ENCODE peak calls at places on chromosome 13, in five cellular contexts. One of them, this sample, is unnamed.

GRCh38 chr13:33349996-33350826 is 64.7 kb upstream of the STARD13 start:
- DNase-seq in activated CD4-positive, alpha-beta T cell treated with anti-CD3 and anti-CD28 coated beads, Interleukin-2, amount 50 U/mL, for 48 hours: no peak
- DNase-seq in HFFc6: no peak
- DNase-seq in EL: peak; percentile 56
- DNase-seq in LHCN-M2: peak; percentile 45
- DNase-seq in this sample: no peak

GRCh38 chr13:96988441-96988840 is 5.8 kb downstream of the OXGR1 start:
- DNase-seq in activated CD4-positive, alpha-beta T cell treated with anti-CD3 and anti-CD28 coated beads, Interleukin-2, amount 50 U/mL, for 48 hours: no peak
- DNase-seq in HFFc6: no peak
- DNase-seq in EL: no peak
- DNase-seq in LHCN-M2: no peak
- DNase-seq in this sample: no peak

GRCh38 chr13:20360041-20360491 is 127.9 kb upstream of the GJB6 start:
- DNase-seq in activated CD4-positive, alpha-beta T cell treated with anti-CD3 and anti-CD28 coated beads, Interleukin-2, amount 50 U/mL, for 48 hours: no peak
- DNase-seq in HFFc6: peak; percentile 20
- DNase-seq in EL: peak; percentile 11
- DNase-seq in LHCN-M2: peak; percentile 14
- DNase-seq in this sample: no peak

GRCh38 chr13:44088911-44089851 is 209.5 kb downstream of the LACC1 start:
- DNase-seq in activated CD4-positive, alpha-beta T cell treated with anti-CD3 and anti-CD28 coated beads, Interleukin-2, amount 50 U/mL, for 48 hours: no peak
- DNase-seq in HFFc6: peak; percentile 17
- DNase-seq in EL: no peak
- DNase-seq in LHCN-M2: peak; percentile 32
- DNase-seq in this sample: no peak

GRCh38 chr13:33174491-33174890 is 111.1 kb downstream of the STARD13 start:
- DNase-seq in activated CD4-positive, alpha-beta T cell treated with anti-CD3 and anti-CD28 coated beads, Interleukin-2, amount 50 U/mL, for 48 hours: no peak
- DNase-seq in HFFc6: no peak
- DNase-seq in EL: no peak
- DNase-seq in LHCN-M2: no peak
- DNase-seq in this sample: no peak

GRCh38 chr13:42656136-42656535 is 82.2 kb downstream of the TNFSF11 start:
- DNase-seq in activated CD4-positive, alpha-beta T cell treated with anti-CD3 and anti-CD28 coated beads, Interleukin-2, amount 50 U/mL, for 48 hours: no peak
- DNase-seq in HFFc6: no peak
- DNase-seq in EL: no peak
- DNase-seq in LHCN-M2: no peak
- DNase-seq in this sample: no peak

GRCh38 chr13:78426183-78426582 is 177.2 kb downstream of the POU4F1 start:
- DNase-seq in activated CD4-positive, alpha-beta T cell treated with anti-CD3 and anti-CD28 coated beads, Interleukin-2, amount 50 U/mL, for 48 hours: no peak
- DNase-seq in HFFc6: no peak
- DNase-seq in EL: no peak
- DNase-seq in LHCN-M2: no peak
- DNase-seq in this sample: no peak

GRCh38 chr13:95150555-95150954 is 150.7 kb downstream of the ABCC4 start:
- DNase-seq in activated CD4-positive, alpha-beta T cell treated with anti-CD3 and anti-CD28 coated beads, Interleukin-2, amount 50 U/mL, for 48 hours: no peak
- DNase-seq in HFFc6: no peak
- DNase-seq in EL: no peak
- DNase-seq in LHCN-M2: no peak
- DNase-seq in this sample: no peak

GRCh38 chr13:92974905-92975429 is 251.6 kb upstream of the GPC6 start:
- DNase-seq in activated CD4-positive, alpha-beta T cell treated with anti-CD3 and anti-CD28 coated beads, Interleukin-2, amount 50 U/mL, for 48 hours: no peak
- DNase-seq in HFFc6: no peak
- DNase-seq in EL: no peak
- DNase-seq in LHCN-M2: no peak
- DNase-seq in this sample: no peak

GRCh38 chr13:79593611-79594275 is 112.8 kb downstream of the NDFIP2 start:
- DNase-seq in activated CD4-positive, alpha-beta T cell treated with anti-CD3 and anti-CD28 coated beads, Interleukin-2, amount 50 U/mL, for 48 hours: no peak
- DNase-seq in HFFc6: peak; percentile 61
- DNase-seq in EL: peak; percentile 86
- DNase-seq in LHCN-M2: peak; percentile 92
- DNase-seq in this sample: no peak

GRCh38 chr13:61136101-61136500 is 279.5 kb downstream of the PCDH20 start:
- DNase-seq in activated CD4-positive, alpha-beta T cell treated with anti-CD3 and anti-CD28 coated beads, Interleukin-2, amount 50 U/mL, for 48 hours: no peak
- DNase-seq in HFFc6: no peak
- DNase-seq in EL: no peak
- DNase-seq in LHCN-M2: no peak
- DNase-seq in this sample: no peak

GRCh38 chr13:105139380-105140285 is 1395.8 kb downstream of the EFNB2 start:
- DNase-seq in activated CD4-positive, alpha-beta T cell treated with anti-CD3 and anti-CD28 coated beads, Interleukin-2, amount 50 U/mL, for 48 hours: peak; percentile 55
- DNase-seq in HFFc6: peak; percentile 5
- DNase-seq in EL: no peak
- DNase-seq in LHCN-M2: peak; percentile 63
- DNase-seq in this sample: no peak

GRCh38 chr13:75173457-75174356 is 308.3 kb downstream of the TBC1D4 start:
- DNase-seq in activated CD4-positive, alpha-beta T cell treated with anti-CD3 and anti-CD28 coated beads, Interleukin-2, amount 50 U/mL, for 48 hours: no peak
- DNase-seq in HFFc6: no peak
- DNase-seq in EL: peak; percentile 42
- DNase-seq in LHCN-M2: no peak
- DNase-seq in this sample: no peak

GRCh38 chr13:34502011-34502410 is 440.1 kb upstream of the NBEA start:
- DNase-seq in activated CD4-positive, alpha-beta T cell treated with anti-CD3 and anti-CD28 coated beads, Interleukin-2, amount 50 U/mL, for 48 hours: no peak
- DNase-seq in HFFc6: no peak
- DNase-seq in EL: no peak
- DNase-seq in LHCN-M2: no peak
- DNase-seq in this sample: no peak

GRCh38 chr13:19586904-19587634 is 25.7 kb upstream of the TPTE2 start:
- DNase-seq in activated CD4-positive, alpha-beta T cell treated with anti-CD3 and anti-CD28 coated beads, Interleukin-2, amount 50 U/mL, for 48 hours: peak; percentile 76
- DNase-seq in HFFc6: peak; percentile 76
- DNase-seq in EL: peak; percentile 89
- DNase-seq in LHCN-M2: peak; percentile 24
- DNase-seq in this sample: no peak

GRCh38 chr13:42702726-42703125 is 78.7 kb upstream of the FAM216B start:
- DNase-seq in activated CD4-positive, alpha-beta T cell treated with anti-CD3 and anti-CD28 coated beads, Interleukin-2, amount 50 U/mL, for 48 hours: no peak
- DNase-seq in HFFc6: no peak
- DNase-seq in EL: no peak
- DNase-seq in LHCN-M2: no peak
- DNase-seq in this sample: no peak

GRCh38 chr13:20501139-20501538 is 24.5 kb downstream of the CRYL1 start:
- DNase-seq in activated CD4-positive, alpha-beta T cell treated with anti-CD3 and anti-CD28 coated beads, Interleukin-2, amount 50 U/mL, for 48 hours: no peak
- DNase-seq in HFFc6: no peak
- DNase-seq in EL: no peak
- DNase-seq in LHCN-M2: no peak
- DNase-seq in this sample: no peak

GRCh38 chr13:75705908-75706307 is 69.8 kb downstream of the LMO7 start:
- DNase-seq in activated CD4-positive, alpha-beta T cell treated with anti-CD3 and anti-CD28 coated beads, Interleukin-2, amount 50 U/mL, for 48 hours: no peak
- DNase-seq in HFFc6: no peak
- DNase-seq in EL: no peak
- DNase-seq in LHCN-M2: no peak
- DNase-seq in this sample: no peak

GRCh38 chr13:99086149-99086868 is 108.4 kb upstream of the DOCK9 start:
- DNase-seq in activated CD4-positive, alpha-beta T cell treated with anti-CD3 and anti-CD28 coated beads, Interleukin-2, amount 50 U/mL, for 48 hours: peak; percentile 60
- DNase-seq in HFFc6: peak; percentile 56
- DNase-seq in EL: peak; percentile 47
- DNase-seq in LHCN-M2: peak; percentile 41
- DNase-seq in this sample: no peak

GRCh38 chr13:27359203-27359821 is 65.1 kb upstream of the GTF3A start:
- DNase-seq in activated CD4-positive, alpha-beta T cell treated with anti-CD3 and anti-CD28 coated beads, Interleukin-2, amount 50 U/mL, for 48 hours: peak; percentile 68
- DNase-seq in HFFc6: peak; percentile 57
- DNase-seq in EL: peak; percentile 54
- DNase-seq in LHCN-M2: peak; percentile 46
- DNase-seq in this sample: no peak

GRCh38 chr13:49997935-49998334 is 1.1 kb downstream of the TRIM13 start:
- DNase-seq in activated CD4-positive, alpha-beta T cell treated with anti-CD3 and anti-CD28 coated beads, Interleukin-2, amount 50 U/mL, for 48 hours: no peak
- DNase-seq in HFFc6: no peak
- DNase-seq in EL: peak; percentile 9
- DNase-seq in LHCN-M2: peak; percentile 9
- DNase-seq in this sample: no peak

GRCh38 chr13:21690955-21691354 is 20.1 kb downstream of the FGF9 start:
- DNase-seq in activated CD4-positive, alpha-beta T cell treated with anti-CD3 and anti-CD28 coated beads, Interleukin-2, amount 50 U/mL, for 48 hours: no peak
- DNase-seq in HFFc6: no peak
- DNase-seq in EL: no peak
- DNase-seq in LHCN-M2: no peak
- DNase-seq in this sample: no peak

GRCh38 chr13:62387642-62388041 is 972.0 kb upstream of the PCDH20 start:
- DNase-seq in activated CD4-positive, alpha-beta T cell treated with anti-CD3 and anti-CD28 coated beads, Interleukin-2, amount 50 U/mL, for 48 hours: no peak
- DNase-seq in HFFc6: no peak
- DNase-seq in EL: no peak
- DNase-seq in LHCN-M2: no peak
- DNase-seq in this sample: no peak

GRCh38 chr13:19601749-19602725 is 31.4 kb upstream of the MPHOSPH8 start:
- DNase-seq in activated CD4-positive, alpha-beta T cell treated with anti-CD3 and anti-CD28 coated beads, Interleukin-2, amount 50 U/mL, for 48 hours: peak; percentile 38
- DNase-seq in HFFc6: no peak
- DNase-seq in EL: peak; percentile 51
- DNase-seq in LHCN-M2: no peak
- DNase-seq in this sample: no peak